ENCODE peak calls at places on chromosomes 4 and X, in nine cellular contexts. B, F, P, G, A, W, T, Q and J are unnamed samples.

GRCh38 chr4:39394706-39395105 is 12.0 kb upstream of the KLB start:
- DNase-seq in B (no peak), F (no peak), P (no peak), G (no peak), A (no peak), W (no peak), T (no peak), Q (no peak), J (no peak)

GRCh38 chrX:53939127-53939526 is 105.1 kb downstream of the PHF8 start:
- DNase-seq in B (no peak), F (no peak), P (no peak), G (no peak), A (no peak), W (no peak), T (no peak), Q (no peak), J (no peak)

GRCh38 chr4:87068591-87069021 is 133.8 kb downstream of the AFF1 start:
- DNase-seq in B (no peak), F (no peak), P (no peak), G (peak; percentile 31), A (no peak), W (peak; percentile 62), T (no peak), Q (no peak), J (no peak)

GRCh38 chr4:134935320-134935719 is 733.7 kb upstream of the PABPC4L start:
- DNase-seq in B (peak; percentile 51), F (no peak), P (peak; percentile 1), G (no peak), A (no peak), W (peak; percentile 43), T (no peak), Q (no peak), J (peak; percentile 32)

GRCh38 chr4:123555500-123556273 is 159.1 kb downstream of the SPRY1 start:
- DNase-seq in B (peak; percentile 70), F (peak; percentile 98), P (peak; percentile 63), G (peak; percentile 47), A (no peak), W (no peak), T (no peak), Q (no peak), J (peak; percentile 86)

GRCh38 chrX:254630-255215 is 26.5 kb upstream of the PLCXD1 start:
- DNase-seq in B (no peak), F (no peak), P (no peak), G (no peak), A (no peak), W (no peak), T (no peak), Q (no peak), J (no peak)

GRCh38 chr4:3177905-3178304 is 71.1 kb upstream of the MSANTD1 start:
- DNase-seq in B (no peak), F (no peak), P (no peak), G (no peak), A (no peak), W (peak; percentile 53), T (no peak), Q (no peak), J (no peak)

GRCh38 chr4:7646384-7647061 is 211.8 kb upstream of the PSAPL1 start:
- DNase-seq in B (peak; percentile 35), F (no peak), P (no peak), G (no peak), A (no peak), W (no peak), T (no peak), Q (no peak), J (peak; percentile 17)

GRCh38 chr4:2837904-2838496 is 5.6 kb upstream of the ADD1 start:
- DNase-seq in B (peak; percentile 69), F (no peak), P (no peak), G (peak; percentile 30), A (no peak), W (no peak), T (no peak), Q (peak; percentile 32), J (no peak)

GRCh38 chrX:17411189-17411588 is 36.2 kb downstream of the NHS start:
- DNase-seq in B (no peak), F (no peak), P (no peak), G (no peak), A (no peak), W (no peak), T (no peak), Q (no peak), J (no peak)